ENCODE peak calls at places on chromosomes 3 and 15, in nine cellular contexts. X is AG08395, Z is iPS-NIHi11, T is testis, P is fibroblast of pulmonary artery, R is left colon, K is GM20000, J is psoas muscle, H is cardiac muscle cell. B is an unnamed sample.
A peak's percentile ranks its signal among the peaks of the same experiment; 100 is the strongest.

GRCh38 chr15:31150732-31151212 is 49.2 kb upstream of the TRPM1 start:
- DNase-seq in Z (no peak), J (no peak), K (no peak), T (no peak), P (no peak), R (no peak), H (no peak), X (no peak), B (no peak)

GRCh38 chr3:385151-385550 is 188.6 kb downstream of the CHL1 start:
- DNase-seq in P (peak; percentile 1), X (no peak), Z (no peak), H (no peak), K (no peak), T (no peak), R (no peak), J (no peak), B (no peak)

GRCh38 chr3:61807865-61808276 is 246.5 kb downstream of the PTPRG start:
- DNase-seq in J (no peak), R (no peak), P (peak; percentile 47), K (no peak), T (peak; percentile 44), Z (no peak), H (peak; percentile 71), X (peak; percentile 38), B (no peak)

GRCh38 chr15:70704731-70705130 is 58.6 kb downstream of the UACA start:
- DNase-seq in K (no peak), P (no peak), Z (no peak), J (no peak), R (no peak), X (no peak), T (no peak), H (no peak), B (no peak)

GRCh38 chr3:14358426-14359211 is 43.8 kb upstream of the SLC6A6 start:
- DNase-seq in J (no peak), R (peak; percentile 45), K (no peak), T (peak; percentile 85), X (peak; percentile 75), H (peak; percentile 86), Z (no peak), P (peak; percentile 51), B (no peak)

GRCh38 chr3:65978116-65978515 is 60.6 kb downstream of the MAGI1 start:
- DNase-seq in P (no peak), H (peak; percentile 30), J (no peak), T (no peak), Z (no peak), X (no peak), R (no peak), K (no peak), B (no peak)

GRCh38 chr3:190877925-190878324 is 15.4 kb upstream of the GMNC start:
- DNase-seq in X (no peak), K (no peak), H (no peak), P (no peak), T (peak; percentile 76), J (no peak), Z (peak; percentile 38), R (no peak), B (no peak)

GRCh38 chr3:123157598-123158287 is 44.0 kb upstream of the SEC22A start:
- DNase-seq in R (no peak), P (no peak), K (no peak), J (no peak), Z (no peak), H (no peak), T (no peak), X (no peak), B (no peak)

GRCh38 chr15:33534642-33535041 is 223.9 kb downstream of the RYR3 start:
- DNase-seq in J (no peak), R (no peak), X (no peak), K (no peak), T (no peak), Z (no peak), H (no peak), P (no peak), B (no peak)

GRCh38 chr15:31483053-31483923 is 156.7 kb downstream of the KLF13 start:
- DNase-seq in T (peak; percentile 38), H (peak; percentile 39), X (no peak), R (peak; percentile 45), K (peak; percentile 80), J (no peak), P (no peak), Z (peak; percentile 60), B (no peak)

GRCh38 chr3:16513141-16514020 is at the start of gene RFTN1:
- DNase-seq in Z (peak; percentile 76), J (peak; percentile 74), R (peak; percentile 53), H (peak; percentile 64), T (peak; percentile 28), P (peak; percentile 63), K (peak; percentile 74), X (peak; percentile 75), B (no peak)

GRCh38 chr3:119184808-119185690 is 11.7 kb downstream of the UPK1B start:
- DNase-seq in J (no peak), P (peak; percentile 79), R (no peak), Z (no peak), H (peak; percentile 65), K (no peak), X (peak; percentile 76), T (no peak), B (no peak)

GRCh38 chr3:52046186-52046913 is 10.0 kb downstream of the DUSP7 start:
- DNase-seq in K (no peak), P (peak; percentile 96), H (peak; percentile 90), J (peak; percentile 74), X (peak; percentile 98), T (no peak), Z (no peak), R (no peak), B (no peak)

GRCh38 chr15:96337354-96337990 is 7.0 kb downstream of the NR2F2 start:
- DNase-seq in X (no peak), H (peak; percentile 45), T (no peak), J (no peak), P (peak; percentile 33), Z (no peak), K (no peak), R (no peak), B (no peak)

GRCh38 chr3:32564195-32564594 is 6.5 kb downstream of the DYNC1LI1 start:
- DNase-seq in H (peak; percentile 12), K (no peak), X (no peak), R (no peak), P (peak; percentile 33), T (no peak), J (no peak), Z (no peak), B (no peak)

GRCh38 chr15:57640935-57641682 is 49.4 kb downstream of the MYZAP start:
- DNase-seq in Z (peak; percentile 52), P (peak; percentile 57), J (no peak), T (no peak), K (peak; percentile 18), X (peak; percentile 62), R (peak; percentile 12), H (peak; percentile 55), B (no peak)

GRCh38 chr15:31345606-31346366 is 19.2 kb downstream of the KLF13 start:
- DNase-seq in K (peak; percentile 29), Z (no peak), J (peak; percentile 56), T (no peak), R (no peak), X (no peak), P (no peak), H (no peak), B (no peak)

GRCh38 chr15:75176404-75176761 is 25.3 kb upstream of the C15orf39 start:
- DNase-seq in Z (no peak), J (no peak), X (no peak), P (no peak), T (no peak), R (no peak), K (no peak), H (no peak), B (no peak)

GRCh38 chr3:111277226-111277625 is 205.6 kb downstream of the NECTIN3 start:
- DNase-seq in P (peak; percentile 50), Z (peak; percentile 19), J (no peak), X (peak; percentile 45), H (peak; percentile 54), T (peak; percentile 21), R (no peak), K (no peak), B (no peak)

GRCh38 chr15:73867426-73867825 is 5.9 kb upstream of the TBC1D21 start:
- DNase-seq in T (no peak), X (no peak), K (no peak), H (no peak), P (no peak), J (no peak), Z (no peak), R (no peak), B (no peak)